ENCODE peak calls at places on chromosomes 3 and 15, in seven cellular contexts. One of them, this sample, is unnamed.

GRCh38 chr3:3172627-3173026 is 6.9 kb downstream of the CRBN start:
- DNase-seq in ovary: no peak
- DNase-seq in right cardiac atrium: no peak
- DNase-seq in IMR-90: no peak
- DNase-seq in B cell: no peak
- DNase-seq in K562: no peak
- DNase-seq in activated naive CD8-positive, alpha-beta T cell treated with anti-CD3 and anti-CD28 coated beads for 36 hours: no peak
- DNase-seq in this sample: no peak

GRCh38 chr15:33706173-33706572 is 262.1 kb upstream of the CHRM5 start:
- DNase-seq in activated naive CD8-positive, alpha-beta T cell treated with anti-CD3 and anti-CD28 coated beads for 36 hours: no peak
- DNase-seq in IMR-90: no peak
- DNase-seq in ovary: no peak
- DNase-seq in B cell: no peak
- DNase-seq in K562: no peak
- DNase-seq in right cardiac atrium: no peak
- DNase-seq in this sample: no peak

GRCh38 chr3:104436536-104436935 is 930.2 kb upstream of the ALCAM start:
- DNase-seq in IMR-90: no peak
- DNase-seq in K562: no peak
- DNase-seq in activated naive CD8-positive, alpha-beta T cell treated with anti-CD3 and anti-CD28 coated beads for 36 hours: no peak
- DNase-seq in ovary: no peak
- DNase-seq in right cardiac atrium: no peak
- DNase-seq in B cell: no peak
- DNase-seq in this sample: no peak

GRCh38 chr3:150319900-150320299 is 88.2 kb upstream of the TSC22D2 start:
- DNase-seq in ovary: no peak
- DNase-seq in IMR-90: peak; percentile 96
- DNase-seq in K562: no peak
- DNase-seq in B cell: no peak
- DNase-seq in activated naive CD8-positive, alpha-beta T cell treated with anti-CD3 and anti-CD28 coated beads for 36 hours: no peak
- DNase-seq in right cardiac atrium: no peak
- DNase-seq in this sample: no peak

GRCh38 chr15:29454506-29454905 is 184.9 kb upstream of the NSMCE3 start:
- DNase-seq in K562: no peak
- DNase-seq in B cell: no peak
- DNase-seq in IMR-90: no peak
- DNase-seq in right cardiac atrium: no peak
- DNase-seq in ovary: no peak
- DNase-seq in activated naive CD8-positive, alpha-beta T cell treated with anti-CD3 and anti-CD28 coated beads for 36 hours: no peak
- DNase-seq in this sample: no peak

GRCh38 chr3:48013288-48013980 is 2.8 kb downstream of the MAP4 start:
- DNase-seq in right cardiac atrium: peak; percentile 42
- DNase-seq in K562: peak; percentile 44
- DNase-seq in B cell: no peak
- DNase-seq in ovary: no peak
- DNase-seq in activated naive CD8-positive, alpha-beta T cell treated with anti-CD3 and anti-CD28 coated beads for 36 hours: no peak
- DNase-seq in IMR-90: peak; percentile 91
- DNase-seq in this sample: no peak

GRCh38 chr15:93001881-93002280 is 87.1 kb downstream of the RGMA start:
- DNase-seq in IMR-90: no peak
- DNase-seq in K562: no peak
- DNase-seq in ovary: no peak
- DNase-seq in right cardiac atrium: no peak
- DNase-seq in activated naive CD8-positive, alpha-beta T cell treated with anti-CD3 and anti-CD28 coated beads for 36 hours: no peak
- DNase-seq in B cell: no peak
- DNase-seq in this sample: no peak

GRCh38 chr3:33803894-33804526 is 5.6 kb downstream of the PDCD6IP start:
- DNase-seq in IMR-90: no peak
- DNase-seq in ovary: no peak
- DNase-seq in K562: no peak
- DNase-seq in right cardiac atrium: no peak
- DNase-seq in activated naive CD8-positive, alpha-beta T cell treated with anti-CD3 and anti-CD28 coated beads for 36 hours: no peak
- DNase-seq in B cell: no peak
- DNase-seq in this sample: no peak

GRCh38 chr3:123084738-123085237 is 18.0 kb downstream of the PDIA5 start:
- DNase-seq in B cell: no peak
- DNase-seq in IMR-90: peak; percentile 33
- DNase-seq in right cardiac atrium: no peak
- DNase-seq in K562: no peak
- DNase-seq in activated naive CD8-positive, alpha-beta T cell treated with anti-CD3 and anti-CD28 coated beads for 36 hours: no peak
- DNase-seq in ovary: no peak
- DNase-seq in this sample: peak; percentile 83

GRCh38 chr3:141815667-141816066 is 52.5 kb downstream of the GRK7 start:
- DNase-seq in IMR-90: no peak
- DNase-seq in ovary: no peak
- DNase-seq in activated naive CD8-positive, alpha-beta T cell treated with anti-CD3 and anti-CD28 coated beads for 36 hours: no peak
- DNase-seq in B cell: no peak
- DNase-seq in K562: no peak
- DNase-seq in right cardiac atrium: no peak
- DNase-seq in this sample: no peak

GRCh38 chr3:33218446-33219174 is at the start of gene SUSD5:
- DNase-seq in right cardiac atrium: peak; percentile 11
- DNase-seq in activated naive CD8-positive, alpha-beta T cell treated with anti-CD3 and anti-CD28 coated beads for 36 hours: peak; percentile 9
- DNase-seq in K562: no peak
- DNase-seq in IMR-90: peak; percentile 51
- DNase-seq in ovary: peak; percentile 12
- DNase-seq in B cell: no peak
- DNase-seq in this sample: no peak

GRCh38 chr15:63509933-63510547 is 5.6 kb downstream of the USP3 start:
- DNase-seq in B cell: no peak
- DNase-seq in IMR-90: peak; percentile 83
- DNase-seq in right cardiac atrium: no peak
- DNase-seq in K562: no peak
- DNase-seq in ovary: no peak
- DNase-seq in activated naive CD8-positive, alpha-beta T cell treated with anti-CD3 and anti-CD28 coated beads for 36 hours: no peak
- DNase-seq in this sample: no peak

GRCh38 chr15:36936652-36937051 is 163.7 kb downstream of the MEIS2 start:
- DNase-seq in right cardiac atrium: no peak
- DNase-seq in ovary: no peak
- DNase-seq in B cell: no peak
- DNase-seq in activated naive CD8-positive, alpha-beta T cell treated with anti-CD3 and anti-CD28 coated beads for 36 hours: no peak
- DNase-seq in IMR-90: peak; percentile 67
- DNase-seq in K562: no peak
- DNase-seq in this sample: no peak

GRCh38 chr3:170909129-170909903 is 879 bp upstream of the EIF5A2 start:
- DNase-seq in IMR-90: peak; percentile 97
- DNase-seq in activated naive CD8-positive, alpha-beta T cell treated with anti-CD3 and anti-CD28 coated beads for 36 hours: no peak
- DNase-seq in B cell: no peak
- DNase-seq in right cardiac atrium: no peak
- DNase-seq in K562: no peak
- DNase-seq in ovary: no peak
- DNase-seq in this sample: no peak

GRCh38 chr15:52557242-52557641 is 11.6 kb downstream of the ARPP19 start:
- DNase-seq in activated naive CD8-positive, alpha-beta T cell treated with anti-CD3 and anti-CD28 coated beads for 36 hours: no peak
- DNase-seq in IMR-90: peak; percentile 45
- DNase-seq in ovary: no peak
- DNase-seq in right cardiac atrium: no peak
- DNase-seq in B cell: no peak
- DNase-seq in K562: no peak
- DNase-seq in this sample: no peak

GRCh38 chr3:52310861-52311566 is 5.1 kb upstream of the DNAH1 start:
- DNase-seq in K562: no peak
- DNase-seq in activated naive CD8-positive, alpha-beta T cell treated with anti-CD3 and anti-CD28 coated beads for 36 hours: peak; percentile 82
- DNase-seq in IMR-90: peak; percentile 12
- DNase-seq in B cell: peak; percentile 72
- DNase-seq in right cardiac atrium: no peak
- DNase-seq in ovary: no peak
- DNase-seq in this sample: no peak

GRCh38 chr3:151290673-151291072 is 12.3 kb upstream of the P2RY14 start:
- DNase-seq in B cell: no peak
- DNase-seq in activated naive CD8-positive, alpha-beta T cell treated with anti-CD3 and anti-CD28 coated beads for 36 hours: no peak
- DNase-seq in ovary: no peak
- DNase-seq in K562: no peak
- DNase-seq in IMR-90: peak; percentile 66
- DNase-seq in right cardiac atrium: no peak
- DNase-seq in this sample: no peak

GRCh38 chr3:127730666-127731294 is 58.0 kb downstream of the ABTB1 start:
- DNase-seq in IMR-90: peak; percentile 17
- DNase-seq in right cardiac atrium: peak; percentile 2
- DNase-seq in K562: no peak
- DNase-seq in ovary: no peak
- DNase-seq in B cell: no peak
- DNase-seq in activated naive CD8-positive, alpha-beta T cell treated with anti-CD3 and anti-CD28 coated beads for 36 hours: no peak
- DNase-seq in this sample: no peak

GRCh38 chr15:48603123-48603500 is 42.4 kb downstream of the FBN1 start:
- DNase-seq in right cardiac atrium: no peak
- DNase-seq in K562: no peak
- DNase-seq in activated naive CD8-positive, alpha-beta T cell treated with anti-CD3 and anti-CD28 coated beads for 36 hours: no peak
- DNase-seq in B cell: no peak
- DNase-seq in ovary: no peak
- DNase-seq in IMR-90: no peak
- DNase-seq in this sample: no peak

GRCh38 chr3:123586131-123586530 is 1.3 kb upstream of the HACD2 start:
- DNase-seq in B cell: no peak
- DNase-seq in right cardiac atrium: peak; percentile 31
- DNase-seq in ovary: peak; percentile 31
- DNase-seq in activated naive CD8-positive, alpha-beta T cell treated with anti-CD3 and anti-CD28 coated beads for 36 hours: peak; percentile 57
- DNase-seq in IMR-90: no peak
- DNase-seq in K562: peak; percentile 18
- DNase-seq in this sample: peak; percentile 57

GRCh38 chr3:196502775-196503181 is 790 bp downstream of the RNF168 start:
- DNase-seq in B cell: peak; percentile 40
- DNase-seq in ovary: peak; percentile 62
- DNase-seq in IMR-90: peak; percentile 92
- DNase-seq in activated naive CD8-positive, alpha-beta T cell treated with anti-CD3 and anti-CD28 coated beads for 36 hours: peak; percentile 66
- DNase-seq in K562: peak; percentile 28
- DNase-seq in right cardiac atrium: peak; percentile 61
- DNase-seq in this sample: peak; percentile 39

GRCh38 chr3:128537091-128537703 is 44.2 kb upstream of the GATA2 start:
- DNase-seq in ovary: no peak
- DNase-seq in activated naive CD8-positive, alpha-beta T cell treated with anti-CD3 and anti-CD28 coated beads for 36 hours: no peak
- DNase-seq in B cell: no peak
- DNase-seq in K562: no peak
- DNase-seq in IMR-90: no peak
- DNase-seq in right cardiac atrium: no peak
- DNase-seq in this sample: no peak

GRCh38 chr3:168981396-168981795 is 682.1 kb downstream of the MECOM start:
- DNase-seq in K562: no peak
- DNase-seq in ovary: no peak
- DNase-seq in IMR-90: peak; percentile 25
- DNase-seq in B cell: no peak
- DNase-seq in activated naive CD8-positive, alpha-beta T cell treated with anti-CD3 and anti-CD28 coated beads for 36 hours: no peak
- DNase-seq in right cardiac atrium: no peak
- DNase-seq in this sample: no peak

GRCh38 chr3:141272906-141273662 is 41.5 kb downstream of the PXYLP1 start:
- DNase-seq in B cell: no peak
- DNase-seq in ovary: no peak
- DNase-seq in IMR-90: peak; percentile 74
- DNase-seq in activated naive CD8-positive, alpha-beta T cell treated with anti-CD3 and anti-CD28 coated beads for 36 hours: no peak
- DNase-seq in right cardiac atrium: no peak
- DNase-seq in K562: no peak
- DNase-seq in this sample: no peak

GRCh38 chr3:130425484-130425883 is 80.0 kb downstream of the COL6A5 start:
- DNase-seq in activated naive CD8-positive, alpha-beta T cell treated with anti-CD3 and anti-CD28 coated beads for 36 hours: no peak
- DNase-seq in K562: no peak
- DNase-seq in right cardiac atrium: no peak
- DNase-seq in B cell: no peak
- DNase-seq in ovary: no peak
- DNase-seq in IMR-90: no peak
- DNase-seq in this sample: no peak

GRCh38 chr3:177746259-177747021 is 549.2 kb upstream of the TBL1XR1 start:
- DNase-seq in ovary: no peak
- DNase-seq in B cell: no peak
- DNase-seq in right cardiac atrium: no peak
- DNase-seq in IMR-90: peak; percentile 83
- DNase-seq in activated naive CD8-positive, alpha-beta T cell treated with anti-CD3 and anti-CD28 coated beads for 36 hours: no peak
- DNase-seq in K562: no peak
- DNase-seq in this sample: no peak

GRCh38 chr3:177335728-177336127 is 138.4 kb upstream of the TBL1XR1 start:
- DNase-seq in activated naive CD8-positive, alpha-beta T cell treated with anti-CD3 and anti-CD28 coated beads for 36 hours: no peak
- DNase-seq in right cardiac atrium: no peak
- DNase-seq in IMR-90: peak; percentile 22
- DNase-seq in ovary: no peak
- DNase-seq in B cell: no peak
- DNase-seq in K562: no peak
- DNase-seq in this sample: no peak

GRCh38 chr3:171838218-171838720 is 4.9 kb upstream of the TMEM212 start:
- DNase-seq in activated naive CD8-positive, alpha-beta T cell treated with anti-CD3 and anti-CD28 coated beads for 36 hours: no peak
- DNase-seq in K562: no peak
- DNase-seq in IMR-90: peak; percentile 78
- DNase-seq in right cardiac atrium: peak; percentile 58
- DNase-seq in B cell: no peak
- DNase-seq in ovary: peak; percentile 69
- DNase-seq in this sample: no peak

GRCh38 chr3:114878119-114878839 is 268.8 kb downstream of the ZBTB20 start:
- DNase-seq in B cell: no peak
- DNase-seq in right cardiac atrium: no peak
- DNase-seq in activated naive CD8-positive, alpha-beta T cell treated with anti-CD3 and anti-CD28 coated beads for 36 hours: no peak
- DNase-seq in K562: no peak
- DNase-seq in ovary: no peak
- DNase-seq in IMR-90: peak; percentile 81
- DNase-seq in this sample: no peak

GRCh38 chr3:136955813-136956212 is 2.0 kb upstream of the IL20RB start:
- DNase-seq in K562: no peak
- DNase-seq in B cell: no peak
- DNase-seq in ovary: no peak
- DNase-seq in IMR-90: peak; percentile 96
- DNase-seq in activated naive CD8-positive, alpha-beta T cell treated with anti-CD3 and anti-CD28 coated beads for 36 hours: no peak
- DNase-seq in right cardiac atrium: no peak
- DNase-seq in this sample: no peak

GRCh38 chr3:198032445-198032936 is 72.5 kb downstream of the LMLN start:
- DNase-seq in ovary: no peak
- DNase-seq in B cell: no peak
- DNase-seq in IMR-90: peak; percentile 4
- DNase-seq in K562: peak; percentile 51
- DNase-seq in right cardiac atrium: no peak
- DNase-seq in activated naive CD8-positive, alpha-beta T cell treated with anti-CD3 and anti-CD28 coated beads for 36 hours: no peak
- DNase-seq in this sample: no peak